ENCODE peak calls at places on chromosome 22, in eight cellular contexts. T, C, M, L, N, O, D and K are unnamed samples.

GRCh38 chr22:46416537-46417267 is 81.2 kb downstream of the TRMU start:
- DNase-seq in D (peak; percentile 69), L (no peak), O (no peak), N (no peak), C (no peak), M (peak; percentile 95), T (no peak), K (no peak)

GRCh38 chr22:17117400-17117799 is 3.8 kb downstream of the TMEM121B start:
- DNase-seq in D (no peak), C (no peak), M (no peak), L (no peak), N (no peak), O (no peak), T (no peak), K (no peak)

GRCh38 chr22:42432020-42432596 is at the start of gene NFAM1:
- DNase-seq in M (no peak), N (peak; percentile 39), C (no peak), L (no peak), D (no peak), O (no peak), T (no peak), K (no peak)

GRCh38 chr22:44995282-44995597 is 14.6 kb downstream of the PHF21B start:
- DNase-seq in O (no peak), D (no peak), N (no peak), L (no peak), M (no peak), C (no peak), T (no peak), K (no peak)

GRCh38 chr22:26573026-26573662 is 16.8 kb downstream of the TPST2 start:
- DNase-seq in D (peak; percentile 75), C (no peak), O (no peak), L (peak; percentile 99), T (peak; percentile 33), N (no peak), M (no peak), K (no peak)

GRCh38 chr22:38422615-38423511 is 32.1 kb downstream of the KCNJ4 start:
- DNase-seq in N (no peak), L (no peak), D (no peak), C (no peak), M (peak; percentile 73), T (no peak), O (no peak), K (no peak)

GRCh38 chr22:29912605-29913398 is 29.8 kb downstream of the MTMR3 start:
- DNase-seq in T (no peak), C (no peak), L (no peak), N (no peak), M (peak; percentile 92), O (no peak), D (peak; percentile 89), K (no peak)

GRCh38 chr22:50627452-50627913 is 469 bp downstream of the ARSA start:
- DNase-seq in D (no peak), M (no peak), L (no peak), T (peak; percentile 20), C (no peak), O (no peak), N (no peak), K (no peak)

GRCh38 chr22:44821741-44822425 is 69.5 kb downstream of the ARHGAP8 start:
- DNase-seq in O (no peak), N (no peak), T (no peak), D (no peak), C (no peak), M (no peak), L (no peak), K (no peak)

GRCh38 chr22:38012604-38013072 is 28.3 kb upstream of the SOX10 start:
- DNase-seq in L (no peak), D (no peak), M (no peak), T (no peak), O (no peak), C (no peak), N (no peak), K (no peak)

GRCh38 chr22:49826603-49827306 is 918 bp downstream of the BRD1 start:
- DNase-seq in L (no peak), D (peak; percentile 57), O (peak; percentile 22), T (peak; percentile 52), M (peak; percentile 25), C (peak; percentile 22), N (peak; percentile 35), K (no peak)

GRCh38 chr22:46391486-46392136 is 56.1 kb downstream of the TRMU start:
- DNase-seq in L (no peak), C (no peak), O (no peak), N (no peak), T (no peak), M (no peak), D (no peak), K (no peak)

GRCh38 chr22:35622132-35622913 is 5.2 kb upstream of the MB start:
- DNase-seq in M (no peak), T (no peak), L (no peak), N (peak; percentile 9), D (no peak), C (no peak), O (peak; percentile 5), K (no peak)